ENCODE peak calls at places on chromosomes 11 and 22, in nine cellular contexts. P is IMR-90, V is body of pancreas, H is cardiac muscle cell, X is endothelial cell, O is H9, L is sigmoid colon, Z is fibroblast of mammary gland, T is PC-9. G is an unnamed sample.

GRCh38 chr11:101390539-101390938 is 193.3 kb downstream of the TRPC6 start:
- DNase-seq in P (peak; percentile 19), V (no peak), O (no peak), Z (peak; percentile 35), T (no peak), X (no peak), H (peak; percentile 11), L (no peak), G (no peak)

GRCh38 chr11:18757742-18758294 is 31.8 kb upstream of the IGSF22 start:
- DNase-seq in H (peak; percentile 25), O (no peak), P (peak; percentile 67), X (no peak), T (no peak), L (no peak), V (no peak), Z (no peak), G (no peak)

GRCh38 chr11:65627202-65627601 is 10.7 kb upstream of the SIPA1 start:
- DNase-seq in T (no peak), P (no peak), V (no peak), X (no peak), H (no peak), Z (no peak), L (no peak), O (no peak), G (no peak)

GRCh38 chr11:94132823-94133408 is 4.3 kb downstream of the PANX1 start:
- DNase-seq in V (no peak), Z (no peak), T (no peak), O (no peak), X (no peak), P (no peak), L (no peak), H (no peak), G (no peak)

GRCh38 chr11:3156282-3156660 is 8.8 kb downstream of the OSBPL5 start:
- DNase-seq in O (no peak), H (no peak), Z (peak; percentile 37), X (no peak), P (no peak), V (no peak), T (no peak), L (peak; percentile 88), G (no peak)

GRCh38 chr11:58905716-58906547 is 33.4 kb upstream of the GLYATL1 start:
- DNase-seq in Z (peak; percentile 91), H (peak; percentile 89), L (no peak), V (peak; percentile 53), P (peak; percentile 91), X (peak; percentile 68), T (no peak), O (peak; percentile 94), G (no peak)

GRCh38 chr11:26410967-26411366 is 79.0 kb downstream of the ANO3 start:
- DNase-seq in P (no peak), H (no peak), O (no peak), V (no peak), T (no peak), Z (no peak), X (no peak), L (no peak), G (no peak)

GRCh38 chr22:29044657-29045176 is 16.9 kb downstream of the C22orf31 start:
- DNase-seq in H (peak; percentile 77), Z (peak; percentile 88), O (no peak), L (no peak), X (no peak), V (no peak), P (peak; percentile 87), T (no peak), G (no peak)

GRCh38 chr11:13440100-13440855 is 22.7 kb downstream of the BTBD10 start:
- DNase-seq in Z (peak; percentile 96), H (peak; percentile 93), X (no peak), T (no peak), V (peak; percentile 34), L (no peak), O (no peak), P (peak; percentile 97), G (no peak)

GRCh38 chr22:42704896-42705295 is 15.8 kb downstream of the A4GALT start:
- DNase-seq in X (no peak), O (no peak), T (no peak), Z (no peak), H (no peak), P (no peak), V (no peak), L (no peak), G (no peak)

GRCh38 chr22:28297504-28297903 is 378.4 kb upstream of the PITPNB start:
- DNase-seq in V (no peak), X (no peak), Z (no peak), T (no peak), P (peak; percentile 2), O (no peak), H (peak; percentile 12), L (no peak), G (no peak)

GRCh38 chr11:77040401-77040777 is 6.2 kb downstream of the B3GNT6 start:
- DNase-seq in Z (no peak), X (no peak), O (no peak), P (no peak), L (peak; percentile 50), V (no peak), H (no peak), T (no peak), G (no peak)

GRCh38 chr11:77038029-77038824 is 4.0 kb downstream of the B3GNT6 start:
- DNase-seq in H (no peak), Z (peak; percentile 25), O (no peak), X (no peak), V (no peak), P (peak; percentile 29), L (no peak), T (peak; percentile 52), G (no peak)

GRCh38 chr11:77038825-77039326 is 4.7 kb downstream of the B3GNT6 start:
- DNase-seq in O (no peak), L (no peak), Z (no peak), H (no peak), V (no peak), P (no peak), X (no peak), T (no peak), G (no peak)

GRCh38 chr11:77040889-77041288 is 6.7 kb downstream of the B3GNT6 start:
- DNase-seq in P (no peak), O (no peak), L (peak; percentile 57), Z (no peak), H (no peak), V (no peak), X (no peak), T (no peak), G (no peak)

GRCh38 chr11:77039491-77040400 is 5.5 kb downstream of the B3GNT6 start:
- DNase-seq in X (peak; percentile 56), Z (peak; percentile 42), T (no peak), P (peak; percentile 33), O (peak; percentile 79), H (peak; percentile 55), L (peak; percentile 54), V (peak; percentile 50), G (no peak)
- TF ChIP-seq CTCF in X (peak; percentile 58), Z (peak; percentile 55), T (no peak), P (peak; percentile 50), O (peak; percentile 77), H (peak; percentile 72), L (no peak), V (peak; percentile 40), G (peak; percentile 39)

DNA sequence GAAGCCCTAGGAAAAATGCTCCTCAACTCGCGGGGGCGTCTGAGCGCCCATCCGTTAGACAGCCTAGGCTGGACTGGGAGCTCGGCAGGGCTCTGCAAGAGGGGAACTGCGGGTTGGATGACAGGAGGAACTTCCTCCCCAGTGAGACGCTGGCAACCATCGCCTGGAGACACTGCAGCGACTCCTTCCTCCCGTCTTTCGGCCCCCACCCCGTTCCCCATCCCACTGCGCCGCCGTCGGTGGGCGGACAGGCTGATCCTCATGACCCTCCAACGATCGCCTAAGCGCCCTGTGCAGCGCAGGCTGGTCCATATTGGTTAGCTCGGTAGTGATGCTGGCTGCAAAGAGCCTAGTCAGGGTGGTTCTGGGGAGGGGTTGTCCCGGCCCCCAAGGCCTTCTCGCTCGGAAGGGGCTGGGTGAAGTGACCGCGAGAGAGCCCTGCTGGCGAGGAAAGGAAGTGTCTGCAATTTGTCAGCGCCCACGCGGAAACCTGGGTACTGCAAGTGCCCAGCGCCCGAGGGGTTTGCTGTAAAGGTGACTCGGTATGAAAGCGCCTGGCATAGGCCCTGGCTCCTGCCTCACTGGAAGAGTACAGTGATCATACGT is 638 bp downstream of the NRGN start:
- DNase-seq in V (peak; percentile 22), H (no peak), O (peak; percentile 53), Z (peak; percentile 19), P (no peak), X (no peak), L (no peak), T (no peak), G (no peak)
- TF ChIP-seq CTCF in V (peak; percentile 15), H (peak; percentile 49), O (peak; percentile 47), Z (peak; percentile 41), P (peak; percentile 45), X (peak; percentile 69), L (peak; percentile 7), T (no peak), G (peak; percentile 63)

GRCh38 chr11:11496879-11497278 is 124.9 kb downstream of the GALNT18 start:
- DNase-seq in Z (no peak), X (no peak), V (no peak), H (no peak), T (no peak), L (no peak), P (no peak), O (no peak), G (no peak)

GRCh38 chr11:11491589-11491988 is 130.2 kb downstream of the GALNT18 start:
- DNase-seq in P (no peak), O (no peak), X (no peak), L (no peak), H (no peak), T (no peak), V (no peak), Z (no peak), G (no peak)

GRCh38 chr11:11491014-11491413 is 130.8 kb downstream of the GALNT18 start:
- DNase-seq in T (no peak), V (no peak), L (no peak), X (no peak), O (no peak), P (no peak), H (no peak), Z (no peak), G (no peak)

GRCh38 chr11:11494348-11494747 is 127.5 kb downstream of the GALNT18 start:
- DNase-seq in X (no peak), L (no peak), T (no peak), H (no peak), P (no peak), O (no peak), Z (no peak), V (no peak), G (no peak)

DNA sequence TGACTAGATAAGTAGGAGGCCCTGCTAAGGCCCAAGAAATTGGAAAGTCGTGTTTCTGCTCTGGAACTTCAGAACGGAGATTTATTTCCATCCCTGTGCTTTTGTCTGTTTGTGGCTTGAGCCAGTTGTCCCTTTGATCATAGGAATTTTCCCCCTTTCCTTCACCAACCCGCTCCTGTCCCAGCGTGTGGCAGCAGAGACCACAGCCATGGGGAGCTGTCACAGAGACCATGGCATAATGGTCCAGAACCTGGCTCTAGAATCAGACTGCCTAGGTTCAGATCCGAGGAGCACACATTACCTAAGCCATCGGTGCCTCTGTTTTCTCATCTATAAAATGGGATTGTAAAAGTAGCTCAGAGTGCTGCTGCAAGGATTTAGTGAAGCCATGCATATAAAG is 128.1 kb downstream of the GALNT18 start:
- DNase-seq in H (no peak), L (no peak), V (no peak), Z (no peak), X (no peak), O (no peak), P (no peak), T (no peak), G (no peak)
- TF ChIP-seq CTCF in H (no peak), L (no peak), V (no peak), Z (no peak), X (no peak), O (no peak), P (no peak), T (no peak), G (no peak)

GRCh38 chr22:30802202-30803166 is 107.8 kb downstream of the OSBP2 start:
- DNase-seq in T (peak; percentile 89), H (peak; percentile 96), Z (peak; percentile 82), V (peak; percentile 90), L (peak; percentile 80), P (peak; percentile 90), O (peak; percentile 94), X (peak; percentile 96), G (peak; percentile 86)
- TF ChIP-seq CTCF in T (no peak), H (peak; percentile 19), Z (no peak), V (peak; percentile 78), L (peak; percentile 38), P (peak; percentile 35), O (peak; percentile 39), X (no peak), G (no peak)